ENCODE peak calls at places on chromosomes 1 and 21, in six cellular contexts. V is ovary; R is CD8-positive, alpha-beta T cell; J is left ventricle myocardium inferior; K is HCT116; O is hepatocyte. S is an unnamed sample.

GRCh38 chr1:22338071-22338765 is 113.4 kb upstream of the ZBTB40 start:
- DNase-seq in V (no peak), R (no peak), J (no peak), K (no peak), O (no peak), S (no peak)

GRCh38 chr21:41633627-41634026 is 125.7 kb upstream of the TMPRSS2 start:
- DNase-seq in V (no peak), R (no peak), J (no peak), K (no peak), O (no peak), S (no peak)

GRCh38 chr1:55531644-55532043 is 316.5 kb upstream of the USP24 start:
- DNase-seq in V (no peak), R (no peak), J (no peak), K (no peak), O (no peak), S (no peak)

GRCh38 chr1:63908016-63908415 is 134.2 kb downstream of the ROR1 start:
- DNase-seq in V (no peak), R (no peak), J (no peak), K (no peak), O (no peak), S (no peak)

GRCh38 chr1:29708381-29708780 is 472.1 kb downstream of the PTPRU start:
- DNase-seq in V (no peak), R (no peak), J (no peak), K (no peak), O (no peak), S (no peak)

GRCh38 chr1:30920827-30921226 is 12.3 kb upstream of the SDC3 start:
- DNase-seq in V (peak; percentile 4), R (no peak), J (no peak), K (no peak), O (no peak), S (no peak)

GRCh38 chr1:168236836-168237611 is 11.2 kb downstream of the SFT2D2 start:
- DNase-seq in V (no peak), R (no peak), J (no peak), K (no peak), O (no peak), S (no peak)

GRCh38 chr1:54425152-54425584 is 19.0 kb upstream of the SSBP3 start:
- DNase-seq in V (no peak), R (no peak), J (no peak), K (no peak), O (no peak), S (peak; percentile 44)

GRCh38 chr1:20588634-20589225 is at the start of gene CDA:
- DNase-seq in V (no peak), R (no peak), J (peak; percentile 25), K (peak; percentile 81), O (peak; percentile 58), S (peak; percentile 90)

GRCh38 chr1:162327791-162328165 is 48.9 kb downstream of the SPATA46 start:
- DNase-seq in V (no peak), R (no peak), J (no peak), K (no peak), O (no peak), S (no peak)

GRCh38 chr1:166174108-166174507 is 7.3 kb upstream of the FAM78B start:
- DNase-seq in V (no peak), R (no peak), J (peak; percentile 77), K (no peak), O (peak; percentile 12), S (no peak)

GRCh38 chr1:17759114-17759513 is 4.0 kb downstream of the ACTL8 start:
- DNase-seq in V (no peak), R (no peak), J (no peak), K (peak; percentile 22), O (no peak), S (no peak)

GRCh38 chr1:61887076-61887867 is 145.0 kb downstream of the PATJ start:
- DNase-seq in V (no peak), R (no peak), J (no peak), K (no peak), O (no peak), S (no peak)

GRCh38 chr1:100713636-100714035 is 5.9 kb upstream of the VCAM1 start:
- DNase-seq in V (no peak), R (no peak), J (no peak), K (no peak), O (no peak), S (no peak)

GRCh38 chr1:37631039-37631428 is 3.7 kb downstream of the RSPO1 start:
- DNase-seq in V (no peak), R (no peak), J (no peak), K (no peak), O (no peak), S (no peak)

GRCh38 chr1:148166558-148167492 is 14.7 kb upstream of the NBPF11 start:
- DNase-seq in V (no peak), R (no peak), J (no peak), K (no peak), O (peak; percentile 37), S (no peak)

GRCh38 chr1:143497374-143497747 is 474.4 kb downstream of the FAM72C start:
- DNase-seq in V (no peak), R (no peak), J (peak; percentile 5), K (no peak), O (peak; percentile 2), S (no peak)

GRCh38 chr21:43775190-43775589 is 918 bp downstream of the CSTB start:
- DNase-seq in V (no peak), R (no peak), J (no peak), K (no peak), O (no peak), S (no peak)
- H3K27ac ChIP-seq in V (no peak overlapping the region), R (no peak overlapping the region), J (peak overlapping the region; percentile 94), K (peak overlapping the region; percentile 95), O (peak overlapping the region; percentile 93), S (peak overlapping the region; percentile 87)

DNA sequence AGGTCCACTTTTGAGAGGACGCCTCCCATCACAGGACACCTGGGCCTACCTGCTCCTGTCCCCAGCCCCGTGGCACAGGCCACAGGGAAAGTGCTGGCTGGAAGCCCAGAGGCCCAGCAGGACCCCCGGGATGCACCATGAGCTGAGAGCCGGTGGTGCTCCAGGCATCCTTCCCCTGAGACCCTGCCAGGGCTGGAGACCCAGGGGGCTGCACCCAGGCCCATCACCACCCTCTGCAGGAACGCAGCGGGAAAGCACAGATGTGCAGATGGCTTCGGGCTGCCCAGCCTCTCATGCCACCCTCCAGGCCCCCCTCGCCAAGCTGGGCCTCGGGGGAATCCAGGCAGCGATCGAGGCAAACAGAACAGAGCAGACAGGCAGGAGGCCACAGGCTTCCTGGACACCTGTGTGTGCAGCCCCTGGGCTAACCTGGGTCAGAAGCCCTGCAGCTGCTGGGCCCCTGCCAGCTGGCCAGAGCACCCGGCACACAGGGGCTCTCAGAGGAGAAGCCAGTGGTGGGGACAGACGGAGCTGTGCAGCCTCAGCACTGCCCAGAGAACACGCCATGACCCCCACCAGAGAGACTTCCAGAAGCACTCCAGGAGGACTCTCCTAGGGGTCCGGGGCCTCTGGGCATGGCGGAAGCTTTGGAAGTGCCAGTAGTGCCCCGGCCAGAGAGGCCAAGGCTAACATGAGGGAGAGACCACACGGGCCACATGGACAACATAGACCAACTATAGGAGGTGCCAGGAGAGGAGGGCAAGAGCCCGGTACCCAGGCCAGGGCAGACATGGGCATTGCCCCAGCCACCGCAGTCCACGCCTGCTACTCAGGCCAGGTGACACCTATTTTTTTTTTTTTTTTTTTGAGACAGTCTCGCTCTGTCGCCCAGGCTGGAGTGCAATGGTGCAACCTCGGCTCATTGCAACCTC is 71.4 kb downstream of the ARHGEF16 start:
- DNase-seq in V (no peak), R (no peak), J (no peak), K (no peak), O (no peak), S (no peak)
- H3K27me3 ChIP-seq in V (no peaks in the 10 kb centered on the region), R (no peaks in the 10 kb centered on the region), J (peaks cover under 1% of the 10 kb centered on the region), K (no peaks in the 10 kb centered on the region), O (no peaks in the 10 kb centered on the region), S (no peaks in the 10 kb centered on the region)

GRCh38 chr21:46099476-46099875 is 1.6 kb downstream of the COL6A2 start:
- DNase-seq in V (peak; percentile 63), R (peak; percentile 8), J (peak; percentile 41), K (no peak), O (peak; percentile 55), S (no peak)
- H3K27ac ChIP-seq in V (peak overlapping the region; percentile 58), R (no peak overlapping the region), J (peak overlapping the region; percentile 92), K (no peak overlapping the region), O (peak overlapping the region; percentile 87), S (no peak overlapping the region)

GRCh38 chr1:57447551-57447950 is 23.7 kb upstream of the DAB1 start:
- DNase-seq in V (no peak), R (no peak), J (no peak), K (no peak), O (no peak), S (no peak)
- H3K27me3 ChIP-seq in V (no peaks in the 10 kb centered on the region), R (no peaks in the 10 kb centered on the region), J (no peaks in the 10 kb centered on the region), K (no peaks in the 10 kb centered on the region), O (no peaks in the 10 kb centered on the region), S (no peaks in the 10 kb centered on the region)

GRCh38 chr1:10337436-10337835 is 61.4 kb upstream of the PGD start:
- DNase-seq in V (no peak), R (no peak), J (no peak), K (no peak), O (no peak), S (no peak)
- H3K27ac ChIP-seq in V (no peak overlapping the region), R (no peak overlapping the region), J (no peak overlapping the region), K (no peak overlapping the region), O (no peak overlapping the region), S (no peak overlapping the region)

DNA sequence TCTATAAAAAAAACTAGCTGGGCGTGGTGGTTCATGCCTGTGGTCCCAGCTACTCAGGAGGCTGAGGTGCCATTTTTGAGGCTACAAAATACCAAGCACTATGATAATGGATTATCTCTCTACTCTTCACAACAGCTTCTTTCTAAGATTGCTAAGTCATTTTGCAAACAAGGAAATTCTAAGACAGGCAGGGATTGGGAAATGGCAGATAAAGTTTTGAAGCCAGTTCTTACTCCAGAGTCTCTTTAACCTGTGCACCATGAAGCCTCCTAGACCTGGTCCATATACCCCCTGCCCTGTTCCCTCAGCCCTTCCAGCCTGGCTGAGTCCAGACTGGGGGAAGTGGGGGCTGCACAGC is 39.5 kb upstream of the DMBX1 start:
- DNase-seq in V (no peak), R (no peak), J (no peak), K (no peak), O (no peak), S (no peak)
- H3K27me3 ChIP-seq in V (no peaks in the 10 kb centered on the region), R (peaks cover 12% of the 10 kb centered on the region), J (peaks cover 97% of the 10 kb centered on the region), K (no peaks in the 10 kb centered on the region), O (peaks cover 92% of the 10 kb centered on the region), S (no peaks in the 10 kb centered on the region)

GRCh38 chr1:202047977-202048376 is 37.6 kb downstream of the ELF3 start:
- DNase-seq in V (no peak), R (no peak), J (no peak), K (no peak), O (no peak), S (no peak)

GRCh38 chr1:202049129-202049528 is 38.7 kb downstream of the ELF3 start:
- DNase-seq in V (no peak), R (no peak), J (no peak), K (no peak), O (no peak), S (no peak)

GRCh38 chr1:202046748-202047708 is 36.6 kb downstream of the ELF3 start:
- DNase-seq in V (no peak), R (no peak), J (no peak), K (peak; percentile 68), O (no peak), S (no peak)

GRCh38 chr1:202045699-202046098 is 35.3 kb downstream of the ELF3 start:
- DNase-seq in V (no peak), R (no peak), J (no peak), K (no peak), O (no peak), S (no peak)

DNA sequence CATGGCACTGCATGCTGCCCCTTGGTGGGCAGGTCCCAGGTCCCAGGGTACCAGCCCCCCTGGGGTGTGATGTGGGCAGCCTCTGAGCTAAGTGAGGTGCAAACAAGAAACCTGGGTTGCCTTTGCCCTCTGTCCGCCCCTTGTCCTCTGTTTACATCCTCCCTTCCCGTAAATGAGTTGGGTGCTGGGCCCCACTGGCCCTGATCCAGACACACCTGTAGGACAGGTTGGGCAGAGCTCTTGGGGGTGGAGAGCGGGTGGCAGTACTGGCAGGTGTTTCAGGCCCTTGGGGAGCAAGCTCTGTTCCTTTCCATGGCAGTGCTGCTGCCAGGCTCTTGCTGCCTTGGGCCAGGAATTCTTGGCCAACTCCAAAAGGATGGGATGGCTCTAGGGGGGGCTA is 35.8 kb downstream of the ELF3 start:
- DNase-seq in V (no peak), R (no peak), J (no peak), K (no peak), O (peak; percentile 64), S (peak; percentile 74)
- H3K27ac ChIP-seq in V (no peak overlapping the region), R (no peak overlapping the region), J (no peak overlapping the region), K (peak overlapping the region; percentile 63), O (peak overlapping the region; percentile 90), S (peak overlapping the region; percentile 77)

S was measured in right lobe of liver.